ENCODE peak calls at places on chromosome 10, in nine cellular contexts. O, W, K, A, V, Y, H, T and L are unnamed samples.

GRCh38 chr10:102120987-102121738 is 995 bp upstream of the LDB1 start:
- DNase-seq in V (no peak), A (no peak), T (peak), H (peak), K (peak), O (no peak), Y (no peak), W (no peak), L (no peak)

GRCh38 chr10:14953452-14954000 is 370 bp downstream of the DCLRE1C start:
- DNase-seq in Y (no peak), O (peak), K (peak), A (no peak), W (peak), H (no peak), T (peak), V (peak), L (peak)

GRCh38 chr10:50607526-50607925 is 16.2 kb downstream of the SGMS1 start:
- DNase-seq in V (no peak), K (no peak), O (no peak), H (no peak), T (peak), Y (no peak), W (no peak), A (no peak), L (no peak)

GRCh38 chr10:93072225-93072712 is 1.4 kb upstream of the CYP26A1 start:
- DNase-seq in W (no peak), T (no peak), O (no peak), V (no peak), Y (no peak), K (no peak), H (no peak), A (no peak), L (no peak)

GRCh38 chr10:43208147-43209063 is 58.5 kb downstream of the RASGEF1A start:
- DNase-seq in Y (peak), K (peak), H (no peak), W (no peak), V (peak), T (no peak), O (no peak), A (no peak), L (no peak)

GRCh38 chr10:58782876-58783859 is 270.5 kb downstream of the BICC1 start:
- DNase-seq in V (no peak), O (no peak), W (no peak), T (peak), Y (no peak), H (no peak), K (peak), A (no peak), L (no peak)

GRCh38 chr10:13348216-13349017 is at the start of gene SEPHS1:
- DNase-seq in T (peak), H (peak), W (peak), V (peak), A (peak), Y (peak), K (peak), O (peak), L (peak)

GRCh38 chr10:99908512-99908911 is 101.2 kb downstream of the DNMBP start:
- DNase-seq in A (no peak), V (no peak), H (no peak), Y (peak), O (no peak), T (no peak), K (no peak), W (no peak), L (no peak)

GRCh38 chr10:18282094-18282493 is 141.9 kb downstream of the CACNB2 start:
- DNase-seq in Y (no peak), H (no peak), K (no peak), A (no peak), T (no peak), O (no peak), W (no peak), V (no peak), L (no peak)

GRCh38 chr10:2246747-2247146 is 509.4 kb upstream of the ADARB2 start:
- DNase-seq in Y (no peak), V (no peak), K (no peak), W (no peak), H (no peak), A (no peak), T (no peak), O (no peak), L (no peak)

GRCh38 chr10:11522821-11523245 is 88.6 kb downstream of the USP6NL start:
- DNase-seq in A (no peak), Y (no peak), K (no peak), W (no peak), O (no peak), T (no peak), H (no peak), V (no peak), L (no peak)

GRCh38 chr10:125134483-125134848 is 25.9 kb downstream of the CTBP2 start:
- DNase-seq in T (no peak), A (no peak), O (no peak), Y (no peak), K (no peak), W (no peak), V (no peak), H (no peak), L (no peak)

GRCh38 chr10:132616995-132617780 is 79.6 kb downstream of the INPP5A start:
- DNase-seq in Y (no peak), H (no peak), V (peak), A (no peak), W (no peak), O (no peak), K (no peak), T (no peak), L (no peak)

GRCh38 chr10:70146489-70147488 is at the start of gene TYSND1:
- DNase-seq in O (peak), T (peak), W (peak), K (peak), H (peak), A (peak), Y (peak), V (peak), L (peak)

GRCh38 chr10:71372882-71373495 is 23.7 kb upstream of the CDH23 start:
- DNase-seq in K (no peak), W (no peak), V (no peak), Y (no peak), A (no peak), O (no peak), T (no peak), H (no peak), L (no peak)

GRCh38 chr10:91860885-91861284 is 48.4 kb downstream of the FGFBP3 start:
- DNase-seq in H (no peak), T (no peak), A (no peak), O (no peak), K (no peak), V (no peak), W (no peak), Y (no peak), L (no peak)